ENCODE peak calls at places on chromosomes 6 and 20, in nine cellular contexts. One of them, this sample, is unnamed.

GRCh38 chr6:165987483-165988305 is 180.0 kb downstream of the TBXT start:
- DNase-seq in tibial artery: peak; percentile 51
- DNase-seq in lower leg skin: no peak
- DNase-seq in CD8-positive, alpha-beta T cell: no peak
- DNase-seq in transverse colon: peak; percentile 71
- DNase-seq in psoas muscle: peak; percentile 78
- DNase-seq in lung: no peak
- DNase-seq in progenitor cell of endocrine pancreas: peak; percentile 23
- DNase-seq in cardiac muscle cell: peak; percentile 96
- DNase-seq in this sample: no peak

GRCh38 chr6:118249680-118250079 is 298.4 kb upstream of the PLN start:
- DNase-seq in cardiac muscle cell: no peak
- DNase-seq in psoas muscle: no peak
- DNase-seq in tibial artery: no peak
- DNase-seq in lung: no peak
- DNase-seq in CD8-positive, alpha-beta T cell: no peak
- DNase-seq in transverse colon: no peak
- DNase-seq in lower leg skin: no peak
- DNase-seq in progenitor cell of endocrine pancreas: no peak
- DNase-seq in this sample: no peak

GRCh38 chr6:168992696-168993185 is 260.9 kb downstream of the THBS2 start:
- DNase-seq in lung: no peak
- DNase-seq in CD8-positive, alpha-beta T cell: no peak
- DNase-seq in progenitor cell of endocrine pancreas: no peak
- DNase-seq in tibial artery: no peak
- DNase-seq in transverse colon: no peak
- DNase-seq in cardiac muscle cell: no peak
- DNase-seq in psoas muscle: no peak
- DNase-seq in lower leg skin: no peak
- DNase-seq in this sample: no peak

GRCh38 chr6:89281779-89282246 is 33.3 kb downstream of the GABRR2 start:
- DNase-seq in tibial artery: no peak
- DNase-seq in lower leg skin: peak; percentile 10
- DNase-seq in progenitor cell of endocrine pancreas: no peak
- DNase-seq in lung: peak; percentile 42
- DNase-seq in transverse colon: peak; percentile 49
- DNase-seq in cardiac muscle cell: peak; percentile 47
- DNase-seq in psoas muscle: no peak
- DNase-seq in CD8-positive, alpha-beta T cell: no peak
- DNase-seq in this sample: no peak

GRCh38 chr20:53088786-53089185 is 116.6 kb downstream of the TSHZ2 start:
- DNase-seq in progenitor cell of endocrine pancreas: no peak
- DNase-seq in cardiac muscle cell: no peak
- DNase-seq in psoas muscle: no peak
- DNase-seq in tibial artery: peak; percentile 42
- DNase-seq in transverse colon: no peak
- DNase-seq in CD8-positive, alpha-beta T cell: no peak
- DNase-seq in lung: no peak
- DNase-seq in lower leg skin: no peak
- DNase-seq in this sample: no peak

GRCh38 chr6:130843575-130844320 is 16.5 kb downstream of the SMLR1 start:
- DNase-seq in lower leg skin: no peak
- DNase-seq in lung: no peak
- DNase-seq in CD8-positive, alpha-beta T cell: peak; percentile 7
- DNase-seq in transverse colon: no peak
- DNase-seq in cardiac muscle cell: peak; percentile 52
- DNase-seq in tibial artery: no peak
- DNase-seq in progenitor cell of endocrine pancreas: no peak
- DNase-seq in psoas muscle: no peak
- DNase-seq in this sample: no peak

GRCh38 chr6:112027942-112028674 is 25.8 kb upstream of the CCN6 start:
- DNase-seq in lung: no peak
- DNase-seq in progenitor cell of endocrine pancreas: no peak
- DNase-seq in psoas muscle: no peak
- DNase-seq in CD8-positive, alpha-beta T cell: peak; percentile 39
- DNase-seq in tibial artery: no peak
- DNase-seq in lower leg skin: no peak
- DNase-seq in transverse colon: no peak
- DNase-seq in cardiac muscle cell: peak; percentile 62
- DNase-seq in this sample: no peak

GRCh38 chr6:1584996-1585668 is 24.6 kb upstream of the FOXC1 start:
- DNase-seq in lower leg skin: no peak
- DNase-seq in psoas muscle: no peak
- DNase-seq in tibial artery: no peak
- DNase-seq in transverse colon: no peak
- DNase-seq in progenitor cell of endocrine pancreas: no peak
- DNase-seq in cardiac muscle cell: no peak
- DNase-seq in lung: no peak
- DNase-seq in CD8-positive, alpha-beta T cell: no peak
- DNase-seq in this sample: peak; percentile 70

GRCh38 chr6:155040154-155040553 is 45.0 kb downstream of the TIAM2 start:
- DNase-seq in CD8-positive, alpha-beta T cell: no peak
- DNase-seq in tibial artery: no peak
- DNase-seq in lower leg skin: no peak
- DNase-seq in psoas muscle: no peak
- DNase-seq in transverse colon: no peak
- DNase-seq in lung: no peak
- DNase-seq in cardiac muscle cell: no peak
- DNase-seq in progenitor cell of endocrine pancreas: no peak
- DNase-seq in this sample: no peak

GRCh38 chr6:138520463-138520862 is 21.2 kb upstream of the NHSL1 start:
- DNase-seq in psoas muscle: no peak
- DNase-seq in cardiac muscle cell: peak; percentile 53
- DNase-seq in transverse colon: no peak
- DNase-seq in tibial artery: no peak
- DNase-seq in progenitor cell of endocrine pancreas: no peak
- DNase-seq in lung: no peak
- DNase-seq in lower leg skin: no peak
- DNase-seq in CD8-positive, alpha-beta T cell: no peak
- DNase-seq in this sample: no peak

GRCh38 chr6:30942338-30943060 is 1.7 kb downstream of the MUCL3 start:
- DNase-seq in CD8-positive, alpha-beta T cell: no peak
- DNase-seq in cardiac muscle cell: peak; percentile 88
- DNase-seq in lower leg skin: peak; percentile 87
- DNase-seq in tibial artery: peak; percentile 52
- DNase-seq in transverse colon: peak; percentile 76
- DNase-seq in psoas muscle: peak; percentile 80
- DNase-seq in lung: peak; percentile 94
- DNase-seq in progenitor cell of endocrine pancreas: peak; percentile 65
- DNase-seq in this sample: no peak

GRCh38 chr6:136628996-136629395 is 78.8 kb upstream of the MAP7 start:
- DNase-seq in lung: no peak
- DNase-seq in progenitor cell of endocrine pancreas: no peak
- DNase-seq in transverse colon: no peak
- DNase-seq in tibial artery: no peak
- DNase-seq in CD8-positive, alpha-beta T cell: no peak
- DNase-seq in cardiac muscle cell: no peak
- DNase-seq in psoas muscle: no peak
- DNase-seq in lower leg skin: no peak
- DNase-seq in this sample: no peak

GRCh38 chr20:58702161-58702510 is 9.5 kb downstream of the NPEPL1 start:
- DNase-seq in lower leg skin: peak; percentile 72
- DNase-seq in CD8-positive, alpha-beta T cell: no peak
- DNase-seq in progenitor cell of endocrine pancreas: no peak
- DNase-seq in lung: no peak
- DNase-seq in cardiac muscle cell: no peak
- DNase-seq in tibial artery: no peak
- DNase-seq in psoas muscle: no peak
- DNase-seq in transverse colon: peak; percentile 2
- DNase-seq in this sample: peak; percentile 60

GRCh38 chr20:58700823-58701222 is 8.2 kb downstream of the NPEPL1 start:
- DNase-seq in progenitor cell of endocrine pancreas: no peak
- DNase-seq in lung: no peak
- DNase-seq in CD8-positive, alpha-beta T cell: no peak
- DNase-seq in psoas muscle: no peak
- DNase-seq in transverse colon: peak; percentile 5
- DNase-seq in cardiac muscle cell: peak; percentile 10
- DNase-seq in tibial artery: no peak
- DNase-seq in lower leg skin: peak; percentile 82
- DNase-seq in this sample: peak; percentile 64

GRCh38 chr20:58701431-58702160 is 9.0 kb downstream of the NPEPL1 start:
- DNase-seq in progenitor cell of endocrine pancreas: no peak
- DNase-seq in lung: no peak
- DNase-seq in tibial artery: no peak
- DNase-seq in CD8-positive, alpha-beta T cell: no peak
- DNase-seq in transverse colon: peak; percentile 4
- DNase-seq in cardiac muscle cell: no peak
- DNase-seq in lower leg skin: peak; percentile 83
- DNase-seq in psoas muscle: no peak
- DNase-seq in this sample: peak; percentile 73

GRCh38 chr20:58703765-58704331 is 11.2 kb downstream of the NPEPL1 start:
- DNase-seq in tibial artery: no peak
- DNase-seq in lung: no peak
- DNase-seq in psoas muscle: peak; percentile 19
- DNase-seq in cardiac muscle cell: no peak
- DNase-seq in CD8-positive, alpha-beta T cell: no peak
- DNase-seq in progenitor cell of endocrine pancreas: no peak
- DNase-seq in lower leg skin: no peak
- DNase-seq in transverse colon: no peak
- DNase-seq in this sample: peak; percentile 42

GRCh38 chr20:58702859-58703648 is 10.5 kb downstream of the NPEPL1 start:
- DNase-seq in lung: no peak
- DNase-seq in CD8-positive, alpha-beta T cell: no peak
- DNase-seq in progenitor cell of endocrine pancreas: no peak
- DNase-seq in cardiac muscle cell: no peak
- DNase-seq in tibial artery: no peak
- DNase-seq in psoas muscle: no peak
- DNase-seq in transverse colon: peak; percentile 6
- DNase-seq in lower leg skin: peak; percentile 73
- DNase-seq in this sample: peak; percentile 75
- TF ChIP-seq CTCF in lung: no peak
- TF ChIP-seq CTCF in CD8-positive, alpha-beta T cell: no peak
- TF ChIP-seq CTCF in progenitor cell of endocrine pancreas: peak; percentile 27
- TF ChIP-seq CTCF in cardiac muscle cell: peak; percentile 26
- TF ChIP-seq CTCF in tibial artery: no peak
- TF ChIP-seq CTCF in psoas muscle: peak; percentile 29
- TF ChIP-seq CTCF in transverse colon: no peak
- TF ChIP-seq CTCF in lower leg skin: no peak
- TF ChIP-seq CTCF in this sample: peak; percentile 12

GRCh38 chr6:5031150-5031549 is 27.3 kb upstream of the RPP40 start:
- DNase-seq in CD8-positive, alpha-beta T cell: no peak
- DNase-seq in psoas muscle: no peak
- DNase-seq in progenitor cell of endocrine pancreas: no peak
- DNase-seq in lung: no peak
- DNase-seq in transverse colon: no peak
- DNase-seq in lower leg skin: no peak
- DNase-seq in tibial artery: no peak
- DNase-seq in cardiac muscle cell: no peak
- DNase-seq in this sample: no peak

GRCh38 chr6:5030596-5031136 is 26.8 kb upstream of the RPP40 start:
- DNase-seq in psoas muscle: peak; percentile 84
- DNase-seq in tibial artery: peak; percentile 73
- DNase-seq in transverse colon: peak; percentile 85
- DNase-seq in cardiac muscle cell: peak; percentile 91
- DNase-seq in progenitor cell of endocrine pancreas: peak; percentile 66
- DNase-seq in CD8-positive, alpha-beta T cell: peak; percentile 73
- DNase-seq in lower leg skin: peak; percentile 96
- DNase-seq in lung: peak; percentile 79
- DNase-seq in this sample: peak; percentile 87

GRCh38 chr6:5034328-5034727 is 30.5 kb upstream of the RPP40 start:
- DNase-seq in lung: no peak
- DNase-seq in tibial artery: no peak
- DNase-seq in lower leg skin: no peak
- DNase-seq in transverse colon: no peak
- DNase-seq in cardiac muscle cell: no peak
- DNase-seq in CD8-positive, alpha-beta T cell: no peak
- DNase-seq in progenitor cell of endocrine pancreas: no peak
- DNase-seq in psoas muscle: no peak
- DNase-seq in this sample: no peak

GRCh38 chr6:5034736-5035135 is 30.9 kb upstream of the RPP40 start:
- DNase-seq in CD8-positive, alpha-beta T cell: no peak
- DNase-seq in lung: no peak
- DNase-seq in progenitor cell of endocrine pancreas: no peak
- DNase-seq in cardiac muscle cell: no peak
- DNase-seq in transverse colon: no peak
- DNase-seq in lower leg skin: no peak
- DNase-seq in psoas muscle: no peak
- DNase-seq in tibial artery: no peak
- DNase-seq in this sample: no peak

DNA sequence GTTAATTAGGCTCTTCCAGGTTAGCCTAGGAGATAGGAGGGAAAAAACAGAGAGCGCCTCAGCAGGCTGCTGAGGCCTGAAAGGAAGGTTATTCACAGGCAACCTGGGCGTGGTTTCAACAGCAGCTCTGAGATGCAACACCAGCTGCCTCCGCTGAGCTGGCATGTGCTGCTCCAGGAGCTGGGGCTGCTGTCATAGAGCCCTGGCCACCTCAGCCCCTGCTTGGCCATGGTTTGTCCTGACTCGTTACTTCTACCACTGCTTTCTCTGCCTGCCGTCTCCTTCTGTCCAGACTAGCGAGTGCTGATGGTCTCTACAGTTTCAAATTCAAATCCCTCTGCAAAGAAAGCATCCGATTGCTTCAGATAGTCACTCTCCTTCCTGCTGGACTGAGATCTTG is 32.5 kb upstream of the RPP40 start:
- DNase-seq in lower leg skin: no peak
- DNase-seq in CD8-positive, alpha-beta T cell: no peak
- DNase-seq in progenitor cell of endocrine pancreas: peak; percentile 23
- DNase-seq in cardiac muscle cell: peak; percentile 45
- DNase-seq in lung: no peak
- DNase-seq in tibial artery: no peak
- DNase-seq in psoas muscle: no peak
- DNase-seq in transverse colon: peak; percentile 21
- DNase-seq in this sample: no peak
- TF ChIP-seq CTCF in lower leg skin: no peak
- TF ChIP-seq CTCF in CD8-positive, alpha-beta T cell: no peak
- TF ChIP-seq CTCF in progenitor cell of endocrine pancreas: peak; percentile 37
- TF ChIP-seq CTCF in cardiac muscle cell: no peak
- TF ChIP-seq CTCF in lung: no peak
- TF ChIP-seq CTCF in tibial artery: no peak
- TF ChIP-seq CTCF in psoas muscle: no peak
- TF ChIP-seq CTCF in transverse colon: no peak
- TF ChIP-seq CTCF in this sample: no peak

DNA sequence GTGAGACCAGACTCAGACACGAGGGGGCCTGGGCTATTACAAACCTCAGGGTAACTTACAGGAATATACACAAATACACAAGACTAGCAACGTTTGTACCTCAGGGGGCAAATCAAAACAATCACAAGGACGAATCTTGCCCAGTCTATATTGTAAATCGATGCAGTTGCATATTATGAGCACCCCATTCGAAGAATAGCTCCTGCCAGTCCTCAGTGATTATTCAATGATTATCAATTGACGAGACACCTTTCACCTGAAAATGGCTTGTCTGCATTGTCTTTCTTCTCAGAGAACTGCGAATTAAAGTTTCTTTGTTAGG is 24.6 kb upstream of the MAP3K7 start:
- DNase-seq in psoas muscle: no peak
- DNase-seq in progenitor cell of endocrine pancreas: no peak
- DNase-seq in cardiac muscle cell: no peak
- DNase-seq in tibial artery: no peak
- DNase-seq in transverse colon: no peak
- DNase-seq in CD8-positive, alpha-beta T cell: no peak
- DNase-seq in lower leg skin: no peak
- DNase-seq in lung: no peak
- DNase-seq in this sample: no peak
- TF ChIP-seq CTCF in psoas muscle: no peak
- TF ChIP-seq CTCF in progenitor cell of endocrine pancreas: no peak
- TF ChIP-seq CTCF in cardiac muscle cell: no peak
- TF ChIP-seq CTCF in tibial artery: no peak
- TF ChIP-seq CTCF in transverse colon: no peak
- TF ChIP-seq CTCF in CD8-positive, alpha-beta T cell: no peak
- TF ChIP-seq CTCF in lower leg skin: no peak
- TF ChIP-seq CTCF in lung: no peak
- TF ChIP-seq CTCF in this sample: peak; percentile 46

GRCh38 chr6:37732688-37733087 is 35.0 kb upstream of the MDGA1 start:
- DNase-seq in transverse colon: no peak
- DNase-seq in CD8-positive, alpha-beta T cell: no peak
- DNase-seq in tibial artery: no peak
- DNase-seq in psoas muscle: no peak
- DNase-seq in lower leg skin: no peak
- DNase-seq in progenitor cell of endocrine pancreas: no peak
- DNase-seq in lung: no peak
- DNase-seq in cardiac muscle cell: no peak
- DNase-seq in this sample: no peak
- TF ChIP-seq CTCF in transverse colon: no peak
- TF ChIP-seq CTCF in CD8-positive, alpha-beta T cell: no peak
- TF ChIP-seq CTCF in tibial artery: no peak
- TF ChIP-seq CTCF in psoas muscle: no peak
- TF ChIP-seq CTCF in lower leg skin: no peak
- TF ChIP-seq CTCF in progenitor cell of endocrine pancreas: no peak
- TF ChIP-seq CTCF in lung: no peak
- TF ChIP-seq CTCF in cardiac muscle cell: peak; percentile 17
- TF ChIP-seq CTCF in this sample: no peak